ENCODE peak calls at places on chromosomes 3 and 15, in seven cellular contexts. E is breast epithelium; C is hepatocyte; D is cardiac muscle cell; F is cardiac fibroblast; T is brain microvascular endothelial cell; R is CD8-positive, alpha-beta T cell. I is an unnamed sample.

GRCh38 chr3:187770224-187770623 is 25.0 kb upstream of the BCL6 start:
- DNase-seq in R (no peak), C (no peak), F (no peak), E (no peak), D (no peak), T (no peak), I (no peak)

GRCh38 chr3:148992027-148992634 is 791 bp downstream of the GYG1 start:
- DNase-seq in D (peak), E (no peak), R (no peak), F (peak), C (peak), T (peak), I (no peak)

GRCh38 chr3:123440181-123440580 is 8.7 kb downstream of the ADCY5 start:
- DNase-seq in D (no peak), F (no peak), C (no peak), T (no peak), R (no peak), E (no peak), I (no peak)

GRCh38 chr3:190886945-190887344 is 24.5 kb upstream of the GMNC start:
- DNase-seq in T (no peak), R (no peak), F (no peak), C (peak), E (no peak), D (no peak), I (no peak)

GRCh38 chr3:190122198-190122771 is 1.6 kb upstream of the P3H2 start:
- DNase-seq in E (no peak), R (no peak), T (peak), D (no peak), F (peak), C (no peak), I (no peak)

GRCh38 chr3:165195628-165196576 is at the start of gene SLITRK3:
- DNase-seq in E (no peak), R (no peak), C (peak), T (no peak), F (no peak), D (peak), I (no peak)

GRCh38 chr3:113954091-113954685 is 6.4 kb downstream of the ZDHHC23 start:
- DNase-seq in C (no peak), D (no peak), F (no peak), R (no peak), T (no peak), E (no peak), I (no peak)

GRCh38 chr15:62818691-62819090 is 223.9 kb upstream of the TPM1 start:
- DNase-seq in E (no peak), D (no peak), F (no peak), T (no peak), R (no peak), C (no peak), I (no peak)

GRCh38 chr15:89226359-89227221 is 5.2 kb upstream of the RLBP1 start:
- DNase-seq in D (no peak), E (no peak), F (no peak), R (no peak), C (no peak), T (no peak), I (no peak)

GRCh38 chr15:39075311-39075710 is 505.6 kb upstream of the THBS1 start:
- DNase-seq in C (no peak), R (no peak), F (peak), E (no peak), T (no peak), D (no peak), I (no peak)

GRCh38 chr3:14377838-14378169 is 24.6 kb upstream of the SLC6A6 start:
- DNase-seq in C (no peak), F (no peak), D (no peak), R (peak), E (no peak), T (no peak), I (no peak)

GRCh38 chr3:33886015-33886414 is 87.6 kb downstream of the PDCD6IP start:
- DNase-seq in D (no peak), F (no peak), C (no peak), T (no peak), E (no peak), R (no peak), I (no peak)

GRCh38 chr3:196440696-196441095 is 8.5 kb upstream of the UBXN7 start:
- DNase-seq in E (no peak), R (no peak), D (no peak), T (no peak), F (no peak), C (no peak), I (no peak)

GRCh38 chr15:57537072-57537471 is 54.6 kb upstream of the MYZAP start:
- DNase-seq in T (peak), R (no peak), E (no peak), D (no peak), F (peak), C (peak), I (peak)

GRCh38 chr3:128697336-128697735 is 28.6 kb upstream of the RAB7A start:
- DNase-seq in D (no peak), E (no peak), R (no peak), C (no peak), F (no peak), T (no peak), I (no peak)

DNA sequence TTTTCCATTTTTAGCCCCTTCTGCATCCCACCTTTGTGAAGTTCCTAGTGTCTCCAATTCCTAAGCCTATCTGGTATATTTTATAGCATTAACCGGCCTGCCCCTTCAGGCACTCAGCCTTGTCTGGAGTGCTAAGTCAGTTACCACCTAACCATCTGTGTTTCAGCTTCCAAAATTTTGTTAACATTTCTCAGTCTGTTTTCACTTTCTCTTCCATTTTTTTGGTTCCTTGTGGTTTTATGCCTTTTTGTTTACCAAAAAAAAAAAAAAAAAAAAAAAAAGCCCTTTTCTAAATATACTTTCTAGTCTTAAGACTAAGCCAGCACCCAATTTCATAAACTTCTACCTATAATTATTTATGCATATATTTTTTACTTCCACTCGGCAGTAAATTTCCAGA is 92.4 kb downstream of the CSNK1G1 start:
- DNase-seq in F (no peak), D (no peak), R (no peak), E (no peak), T (no peak), C (no peak), I (no peak)
- H3K4me3 ChIP-seq in F (no peak), D (no peak), R (no peak), E (no peak), T (no peak), C (no peak), I (no peak)

DNA sequence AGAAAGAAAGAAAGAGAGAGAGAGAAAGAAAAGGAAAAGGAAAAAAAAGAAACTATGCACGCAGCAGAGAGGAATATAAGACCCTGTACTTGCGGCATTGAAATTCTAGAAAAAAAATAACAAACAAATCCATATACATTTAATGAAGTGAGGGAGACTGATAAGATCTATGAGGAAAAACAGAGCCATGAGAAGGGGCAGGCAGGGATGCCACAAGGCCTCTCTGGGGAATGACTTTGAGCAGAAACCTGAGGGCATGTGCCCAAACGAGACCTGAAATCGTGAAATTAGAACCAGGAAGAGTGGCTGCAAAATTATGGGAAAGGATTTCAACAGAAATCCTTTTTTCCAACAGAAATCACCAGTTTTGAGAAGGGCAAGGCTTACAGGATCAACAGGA is 98.4 kb downstream of the GABRB3 start:
- DNase-seq in T (no peak), F (no peak), C (no peak), R (no peak), E (no peak), D (no peak), I (no peak)
- TF ChIP-seq CTCF in T (no peak), F (no peak), C (no peak), R (no peak), E (no peak), D (no peak), I (no peak)

GRCh38 chr3:126292318-126293070 is 64.7 kb downstream of the KLF15 start:
- DNase-seq in F (no peak), D (no peak), R (no peak), E (no peak), T (no peak), C (no peak), I (no peak)

GRCh38 chr3:126288314-126288713 is 68.9 kb downstream of the KLF15 start:
- DNase-seq in C (no peak), F (no peak), R (no peak), E (no peak), D (peak), T (no peak), I (no peak)

GRCh38 chr3:126291537-126291936 is 65.7 kb downstream of the KLF15 start:
- DNase-seq in R (no peak), F (no peak), D (no peak), E (no peak), T (no peak), C (no peak), I (no peak)

GRCh38 chr3:126287536-126288181 is 69.5 kb downstream of the KLF15 start:
- DNase-seq in E (no peak), F (peak), C (peak), D (peak), T (peak), R (no peak), I (no peak)

DNA sequence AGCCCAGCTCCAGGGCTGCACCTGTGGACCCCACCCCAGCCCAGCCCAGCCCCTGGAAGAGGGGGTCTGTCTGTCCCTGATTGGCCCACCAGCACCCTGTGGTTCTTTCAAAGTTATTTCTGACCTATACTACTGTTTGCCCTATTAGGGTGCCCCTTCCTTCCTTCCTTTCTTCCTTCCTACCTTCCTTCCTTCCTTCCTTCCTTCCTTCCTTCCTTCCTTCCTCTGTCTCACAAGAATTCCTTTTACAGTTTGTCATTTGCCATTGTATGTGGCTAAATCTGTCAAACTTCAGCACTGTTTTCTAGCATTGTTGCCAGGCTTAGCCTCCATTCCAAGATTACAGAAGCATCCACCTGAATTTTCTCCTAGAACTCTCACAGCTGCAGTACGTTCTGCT is 66.9 kb downstream of the KLF15 start:
- DNase-seq in R (no peak), F (no peak), E (no peak), T (no peak), D (no peak), C (no peak), I (no peak)
- H3K4me3 ChIP-seq in R (no peak), F (no peak), E (no peak), T (no peak), D (no peak), C (no peak), I (no peak)

GRCh38 chr3:21392521-21392920 is 358.5 kb downstream of the ZNF385D start:
- DNase-seq in F (no peak), R (no peak), D (no peak), T (no peak), E (no peak), C (no peak), I (no peak)
- TF ChIP-seq CTCF in F (no peak), R (no peak), D (no peak), T (no peak), E (no peak), C (no peak), I (no peak)